ENCODE peak calls at places on chromosomes 16 and 17, in ten cellular contexts. Y is NCI-H510A treated with DMSO at 0.1 percent for 48 hours; M is WTC11; I is MM.1S; K is GM19239; F is tibial artery; N is stimulated activated CD4-positive, alpha-beta T cell treated with anti-CD3 and anti-CD28 coated beads, Interleukin-1b, Interleukin-23, amount 100 ng/mL, for 48 hours; D is PC-3; S is hippocampal formation; X is endothelial cell of umbilical vein. T is an unnamed sample.

GRCh38 chr17:73192219-73192893 is 499 bp upstream of the COG1 start:
- DNase-seq in Y (peak), S (peak), X (peak), K (peak), M (peak), N (peak), F (peak), D (peak), I (peak), T (peak)

GRCh38 chr17:43737722-43738121 is 20.9 kb downstream of the SOST start:
- DNase-seq in F (no peak), Y (no peak), S (no peak), M (no peak), D (no peak), I (no peak), X (no peak), K (no peak), N (no peak), T (no peak)

GRCh38 chr17:1413281-1413791 is 13.3 kb upstream of the YWHAE start:
- DNase-seq in D (peak), M (no peak), X (peak), I (no peak), F (peak), S (no peak), K (no peak), Y (peak), N (no peak), T (no peak)

GRCh38 chr17:2123467-2124251 is 68.8 kb downstream of the HIC1 start:
- DNase-seq in I (no peak), M (no peak), K (no peak), X (peak), D (no peak), F (peak), Y (no peak), S (peak), N (no peak), T (no peak)

GRCh38 chr17:66620528-66620927 is 214.4 kb upstream of the CACNG5 start:
- DNase-seq in X (no peak), Y (no peak), I (no peak), M (no peak), F (no peak), S (no peak), N (no peak), D (no peak), K (no peak), T (no peak)

GRCh38 chr17:68705331-68706166 is 104.4 kb upstream of the FAM20A start:
- DNase-seq in D (no peak), M (no peak), X (no peak), F (no peak), Y (no peak), I (no peak), K (no peak), N (no peak), S (no peak), T (no peak)

GRCh38 chr17:45296003-45296832 is 20.6 kb downstream of the MAP3K14 start:
- DNase-seq in I (peak), X (peak), Y (no peak), K (no peak), N (no peak), S (no peak), F (no peak), M (no peak), D (peak), T (no peak)

GRCh38 chr16:74275031-74275636 is 21.5 kb upstream of the PSMD7 start:
- DNase-seq in K (no peak), N (no peak), M (no peak), F (no peak), D (peak), S (no peak), Y (no peak), X (peak), I (peak), T (no peak)

GRCh38 chr17:10631048-10631700 is 25.9 kb downstream of the MYH3 start:
- DNase-seq in X (peak), S (no peak), D (peak), N (no peak), K (no peak), F (no peak), Y (no peak), M (peak), I (peak), T (no peak)

GRCh38 chr16:3553138-3553923 is 23.9 kb downstream of the NLRC3 start:
- DNase-seq in N (no peak), D (no peak), S (no peak), K (no peak), I (no peak), Y (no peak), X (no peak), F (no peak), M (no peak), T (no peak)

GRCh38 chr17:28549274-28550132 is 2.9 kb downstream of the UNC119 start:
- DNase-seq in N (peak), Y (no peak), D (no peak), K (peak), S (no peak), F (no peak), I (no peak), M (no peak), X (no peak), T (no peak)

GRCh38 chr17:66167189-66167815 is 24.6 kb downstream of the CEP112 start:
- DNase-seq in Y (no peak), N (no peak), F (no peak), M (no peak), D (no peak), I (peak), X (no peak), S (no peak), K (no peak), T (no peak)

GRCh38 chr17:57948555-57949420 is 6.4 kb downstream of the CUEDC1 start:
- DNase-seq in N (no peak), S (no peak), F (no peak), D (peak), I (peak), X (peak), Y (no peak), K (no peak), M (no peak), T (peak)

GRCh38 chr16:19853973-19854876 is 30.4 kb downstream of the GPRC5B start:
- DNase-seq in K (no peak), S (no peak), F (no peak), X (no peak), Y (no peak), I (no peak), M (peak), N (no peak), D (no peak), T (no peak)

GRCh38 chr16:51310159-51310558 is 159.1 kb upstream of the SALL1 start:
- DNase-seq in N (no peak), I (no peak), X (no peak), K (no peak), M (no peak), Y (no peak), D (no peak), S (no peak), F (no peak), T (no peak)

GRCh38 chr17:12734852-12735430 is 54.4 kb upstream of the ARHGAP44 start:
- DNase-seq in X (no peak), M (no peak), N (no peak), D (no peak), F (no peak), Y (no peak), I (no peak), S (no peak), K (no peak), T (no peak)

T was measured in AG04450.